ENCODE peak calls at places on chromosomes 11 and 22, in five cellular contexts. D is Caki2, Z is GOT3, J is epithelial cell of esophagus, C is NCI-H748 treated with DMSO at 0.1 percent for 48 hours. U is an unnamed sample.
A peak's percentile ranks its signal among the peaks of the same experiment; 100 is the strongest.

GRCh38 chr11:74683941-74684481 is 47.2 kb downstream of the CHRDL2 start:
- DNase-seq in D (no peak), Z (no peak), J (no peak), C (no peak), U (no peak)

GRCh38 chr11:10461276-10461790 is 6.3 kb downstream of the AMPD3 start:
- DNase-seq in D (no peak), Z (no peak), J (no peak), C (no peak), U (no peak)

GRCh38 chr11:33965032-33965431 is 73.2 kb upstream of the LMO2 start:
- DNase-seq in D (no peak), Z (no peak), J (no peak), C (no peak), U (no peak)

GRCh38 chr11:62138630-62139425 is 15.0 kb downstream of the INCENP start:
- DNase-seq in D (no peak), Z (no peak), J (no peak), C (no peak), U (no peak)

GRCh38 chr11:121152764-121153163 is 51.7 kb downstream of the TECTA start:
- DNase-seq in D (no peak), Z (no peak), J (no peak), C (peak; percentile 45), U (no peak)

GRCh38 chr11:107683807-107684206 is 28.0 kb downstream of the SLN start:
- DNase-seq in D (no peak), Z (no peak), J (peak; percentile 37), C (no peak), U (peak; percentile 9)

GRCh38 chr11:121534131-121535093 is 81.6 kb upstream of the SORL1-AS1 start:
- DNase-seq in D (no peak), Z (no peak), J (peak; percentile 60), C (no peak), U (no peak)

GRCh38 chr11:13010737-13011342 is 1.7 kb downstream of the RASSF10 start:
- DNase-seq in D (peak; percentile 50), Z (no peak), J (peak; percentile 46), C (peak; percentile 42), U (no peak)

GRCh38 chr22:20582520-20583361 is 75.3 kb downstream of the MED15 start:
- DNase-seq in D (no peak), Z (no peak), J (no peak), C (no peak), U (no peak)

GRCh38 chr11:38865922-38866321 is 2267.9 kb upstream of the RAG2 start:
- DNase-seq in D (no peak), Z (no peak), J (no peak), C (no peak), U (no peak)

GRCh38 chr11:126824035-126824607 is 176.4 kb downstream of the KIRREL3 start:
- DNase-seq in D (no peak), Z (no peak), J (no peak), C (no peak), U (no peak)

GRCh38 chr11:111633756-111634362 is 31.6 kb downstream of the SIK2 start:
- DNase-seq in D (no peak), Z (no peak), J (peak; percentile 20), C (no peak), U (no peak)

GRCh38 chr11:27004103-27004502 is 10.2 kb downstream of the FIBIN start:
- DNase-seq in D (no peak), Z (no peak), J (peak; percentile 73), C (no peak), U (no peak)

GRCh38 chr11:2300290-2300935 is 1.3 kb downstream of the C11orf21 start:
- DNase-seq in D (no peak), Z (no peak), J (no peak), C (no peak), U (no peak)

GRCh38 chr11:12102588-12103410 is 7.6 kb upstream of the MICAL2 start:
- DNase-seq in D (no peak), Z (no peak), J (no peak), C (no peak), U (no peak)

GRCh38 chr11:40885257-40885947 is 574.0 kb downstream of the LRRC4C start:
- DNase-seq in D (no peak), Z (no peak), J (no peak), C (no peak), U (no peak)